ENCODE peak calls at places on chromosomes 11 and 22, in ten cellular contexts. One of them, this sample, is unnamed.

GRCh38 chr11:4641501-4641900 is 2.3 kb upstream of the OR51E1 start:
- DNase-seq in K562: no peak
- DNase-seq in uterus: no peak
- DNase-seq in colonic mucosa: no peak
- DNase-seq in adrenal gland: no peak
- DNase-seq in ovary: no peak
- DNase-seq in CD4-positive, CD25-positive, alpha-beta regulatory T cell: no peak
- DNase-seq in iPS DF 6.9: no peak
- DNase-seq in IMR-90: no peak
- DNase-seq in Panc1: no peak
- DNase-seq in this sample: no peak

GRCh38 chr11:69320756-69321741 is 27.1 kb downstream of the MYEOV start:
- DNase-seq in K562: no peak
- DNase-seq in uterus: no peak
- DNase-seq in colonic mucosa: no peak
- DNase-seq in adrenal gland: no peak
- DNase-seq in ovary: no peak
- DNase-seq in CD4-positive, CD25-positive, alpha-beta regulatory T cell: no peak
- DNase-seq in iPS DF 6.9: no peak
- DNase-seq in IMR-90: peak
- DNase-seq in Panc1: no peak
- DNase-seq in this sample: no peak

GRCh38 chr22:41664490-41664889 is 24.2 kb downstream of the SNU13 start:
- DNase-seq in K562: no peak
- DNase-seq in uterus: no peak
- DNase-seq in colonic mucosa: no peak
- DNase-seq in adrenal gland: no peak
- DNase-seq in ovary: no peak
- DNase-seq in CD4-positive, CD25-positive, alpha-beta regulatory T cell: no peak
- DNase-seq in iPS DF 6.9: no peak
- DNase-seq in IMR-90: no peak
- DNase-seq in Panc1: no peak
- DNase-seq in this sample: no peak

GRCh38 chr22:27752771-27753170 is 48.8 kb downstream of the MN1 start:
- DNase-seq in K562: no peak
- DNase-seq in uterus: no peak
- DNase-seq in colonic mucosa: peak
- DNase-seq in adrenal gland: no peak
- DNase-seq in ovary: peak
- DNase-seq in CD4-positive, CD25-positive, alpha-beta regulatory T cell: no peak
- DNase-seq in iPS DF 6.9: no peak
- DNase-seq in IMR-90: no peak
- DNase-seq in Panc1: no peak
- DNase-seq in this sample: no peak

GRCh38 chr11:46485852-46486443 is 94.4 kb upstream of the CHRM4 start:
- DNase-seq in K562: no peak
- DNase-seq in uterus: no peak
- DNase-seq in colonic mucosa: no peak
- DNase-seq in adrenal gland: no peak
- DNase-seq in ovary: no peak
- DNase-seq in CD4-positive, CD25-positive, alpha-beta regulatory T cell: no peak
- DNase-seq in iPS DF 6.9: no peak
- DNase-seq in IMR-90: no peak
- DNase-seq in Panc1: no peak
- DNase-seq in this sample: no peak

GRCh38 chr11:8262552-8263108 is 1.0 kb downstream of the LMO1 start:
- DNase-seq in K562: no peak
- DNase-seq in uterus: peak
- DNase-seq in colonic mucosa: no peak
- DNase-seq in adrenal gland: peak
- DNase-seq in ovary: no peak
- DNase-seq in CD4-positive, CD25-positive, alpha-beta regulatory T cell: peak
- DNase-seq in iPS DF 6.9: no peak
- DNase-seq in IMR-90: peak
- DNase-seq in Panc1: no peak
- DNase-seq in this sample: no peak

GRCh38 chr22:40855960-40856512 is 403 bp downstream of the ST13 start:
- DNase-seq in K562: peak
- DNase-seq in uterus: no peak
- DNase-seq in colonic mucosa: peak
- DNase-seq in adrenal gland: no peak
- DNase-seq in ovary: no peak
- DNase-seq in CD4-positive, CD25-positive, alpha-beta regulatory T cell: peak
- DNase-seq in iPS DF 6.9: no peak
- DNase-seq in IMR-90: peak
- DNase-seq in Panc1: no peak
- DNase-seq in this sample: peak

GRCh38 chr22:19664951-19665783 is 49.1 kb upstream of the SEPTIN5 start:
- DNase-seq in K562: no peak
- DNase-seq in uterus: no peak
- DNase-seq in colonic mucosa: no peak
- DNase-seq in adrenal gland: no peak
- DNase-seq in ovary: no peak
- DNase-seq in CD4-positive, CD25-positive, alpha-beta regulatory T cell: no peak
- DNase-seq in iPS DF 6.9: no peak
- DNase-seq in IMR-90: no peak
- DNase-seq in Panc1: no peak
- DNase-seq in this sample: no peak

GRCh38 chr11:44376423-44376822 is 66.5 kb upstream of the ALX4 start:
- DNase-seq in K562: no peak
- DNase-seq in uterus: no peak
- DNase-seq in colonic mucosa: no peak
- DNase-seq in adrenal gland: no peak
- DNase-seq in ovary: no peak
- DNase-seq in CD4-positive, CD25-positive, alpha-beta regulatory T cell: no peak
- DNase-seq in iPS DF 6.9: no peak
- DNase-seq in IMR-90: no peak
- DNase-seq in Panc1: no peak
- DNase-seq in this sample: no peak

GRCh38 chr11:107054391-107054790 is 36.1 kb upstream of the GUCY1A2 start:
- DNase-seq in K562: no peak
- DNase-seq in uterus: no peak
- DNase-seq in colonic mucosa: no peak
- DNase-seq in adrenal gland: no peak
- DNase-seq in ovary: no peak
- DNase-seq in CD4-positive, CD25-positive, alpha-beta regulatory T cell: no peak
- DNase-seq in iPS DF 6.9: no peak
- DNase-seq in IMR-90: no peak
- DNase-seq in Panc1: no peak
- DNase-seq in this sample: no peak

GRCh38 chr11:71400216-71400615 is 48.0 kb downstream of the DHCR7 start:
- DNase-seq in K562: no peak
- DNase-seq in uterus: no peak
- DNase-seq in colonic mucosa: no peak
- DNase-seq in adrenal gland: no peak
- DNase-seq in ovary: no peak
- DNase-seq in CD4-positive, CD25-positive, alpha-beta regulatory T cell: no peak
- DNase-seq in iPS DF 6.9: no peak
- DNase-seq in IMR-90: no peak
- DNase-seq in Panc1: no peak
- DNase-seq in this sample: no peak

DNA sequence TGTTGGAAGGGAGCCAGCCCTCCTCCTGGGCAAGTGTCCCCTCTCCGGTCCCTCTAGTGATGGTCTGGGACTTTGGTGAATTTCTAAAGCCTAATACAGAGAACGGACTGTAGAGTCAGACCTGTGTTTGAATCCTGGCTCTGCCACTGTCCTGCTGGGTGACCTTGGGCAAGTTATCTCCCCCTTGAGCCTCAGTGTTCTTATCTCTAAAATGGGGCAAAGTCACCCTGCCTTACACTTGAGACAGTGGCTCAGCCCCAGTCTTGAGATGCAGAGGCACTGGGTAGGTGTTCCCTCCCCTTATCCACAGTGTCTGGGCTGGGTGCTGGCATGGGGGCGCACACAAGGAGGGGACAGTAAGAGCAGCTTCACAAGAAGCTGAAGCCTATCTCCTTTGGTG is 20.9 kb downstream of the DGAT2 start:
- DNase-seq in K562: no peak
- DNase-seq in uterus: no peak
- DNase-seq in colonic mucosa: no peak
- DNase-seq in adrenal gland: no peak
- DNase-seq in ovary: no peak
- DNase-seq in CD4-positive, CD25-positive, alpha-beta regulatory T cell: no peak
- DNase-seq in iPS DF 6.9: no peak
- DNase-seq in IMR-90: no peak
- DNase-seq in Panc1: no peak
- DNase-seq in this sample: no peak
- H3K4me3 ChIP-seq in K562: no peak
- H3K4me3 ChIP-seq in uterus: no peak
- H3K4me3 ChIP-seq in colonic mucosa: no peak
- H3K4me3 ChIP-seq in adrenal gland: no peak
- H3K4me3 ChIP-seq in ovary: no peak
- H3K4me3 ChIP-seq in CD4-positive, CD25-positive, alpha-beta regulatory T cell: no peak
- H3K4me3 ChIP-seq in iPS DF 6.9: no peak
- H3K4me3 ChIP-seq in IMR-90: no peak
- H3K4me3 ChIP-seq in Panc1: no peak
- H3K4me3 ChIP-seq in this sample: no peak

GRCh38 chr22:30241576-30242371 is 4.8 kb downstream of the LIF start:
- DNase-seq in K562: no peak
- DNase-seq in uterus: no peak
- DNase-seq in colonic mucosa: no peak
- DNase-seq in adrenal gland: no peak
- DNase-seq in ovary: no peak
- DNase-seq in CD4-positive, CD25-positive, alpha-beta regulatory T cell: no peak
- DNase-seq in iPS DF 6.9: no peak
- DNase-seq in IMR-90: peak
- DNase-seq in Panc1: no peak
- DNase-seq in this sample: no peak

GRCh38 chr22:30245985-30246901 is at the start of gene LIF:
- DNase-seq in K562: peak
- DNase-seq in uterus: no peak
- DNase-seq in colonic mucosa: peak
- DNase-seq in adrenal gland: no peak
- DNase-seq in ovary: no peak
- DNase-seq in CD4-positive, CD25-positive, alpha-beta regulatory T cell: peak
- DNase-seq in iPS DF 6.9: no peak
- DNase-seq in IMR-90: peak
- DNase-seq in Panc1: no peak
- DNase-seq in this sample: no peak

GRCh38 chr22:30240541-30241417 is 5.8 kb downstream of the LIF start:
- DNase-seq in K562: no peak
- DNase-seq in uterus: no peak
- DNase-seq in colonic mucosa: no peak
- DNase-seq in adrenal gland: no peak
- DNase-seq in ovary: no peak
- DNase-seq in CD4-positive, CD25-positive, alpha-beta regulatory T cell: no peak
- DNase-seq in iPS DF 6.9: no peak
- DNase-seq in IMR-90: peak
- DNase-seq in Panc1: no peak
- DNase-seq in this sample: no peak

GRCh38 chr22:30245181-30245984 is 1.2 kb downstream of the LIF start:
- DNase-seq in K562: no peak
- DNase-seq in uterus: no peak
- DNase-seq in colonic mucosa: peak
- DNase-seq in adrenal gland: no peak
- DNase-seq in ovary: no peak
- DNase-seq in CD4-positive, CD25-positive, alpha-beta regulatory T cell: no peak
- DNase-seq in iPS DF 6.9: no peak
- DNase-seq in IMR-90: no peak
- DNase-seq in Panc1: no peak
- DNase-seq in this sample: no peak

DNA sequence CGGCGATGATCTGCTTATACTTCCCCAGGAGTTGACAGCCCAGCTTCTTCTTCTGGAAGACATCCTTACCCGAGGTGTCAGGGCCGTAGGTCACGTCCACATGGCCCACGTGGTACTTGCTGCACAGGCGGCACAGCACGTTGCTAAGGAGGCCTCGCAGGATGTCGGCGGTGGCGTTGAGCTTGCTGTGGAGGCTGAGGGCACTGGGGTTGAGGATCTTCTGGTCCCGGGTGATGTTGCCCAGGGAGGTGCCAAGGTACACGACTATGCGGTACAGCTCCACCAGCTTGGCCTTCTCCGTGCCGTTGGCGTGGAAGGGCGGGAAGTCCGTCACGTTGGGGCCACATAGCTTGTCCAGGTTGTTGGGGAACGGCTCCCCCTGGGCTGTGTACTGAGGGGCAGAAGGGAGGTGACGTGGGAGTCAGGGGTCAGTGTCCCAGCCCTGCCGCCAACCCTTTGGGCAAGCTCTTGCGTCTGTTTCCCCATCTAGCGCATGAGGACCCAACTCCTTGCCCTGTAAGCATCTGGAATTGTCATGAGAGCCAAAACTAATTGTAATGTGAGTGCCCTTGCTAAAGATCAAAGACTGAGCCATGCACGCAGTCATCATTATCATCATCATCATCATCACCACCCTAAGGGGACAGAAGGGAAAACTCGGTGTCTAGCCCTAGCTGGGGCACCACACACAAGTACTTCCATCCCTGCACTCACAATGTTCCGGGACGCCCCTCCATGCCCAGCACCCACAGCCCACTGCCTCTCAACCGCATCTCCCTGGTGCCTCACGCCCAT is 2.7 kb downstream of the LIF start:
- DNase-seq in K562: no peak
- DNase-seq in uterus: no peak
- DNase-seq in colonic mucosa: no peak
- DNase-seq in adrenal gland: no peak
- DNase-seq in ovary: no peak
- DNase-seq in CD4-positive, CD25-positive, alpha-beta regulatory T cell: no peak
- DNase-seq in iPS DF 6.9: no peak
- DNase-seq in IMR-90: no peak
- DNase-seq in Panc1: no peak
- DNase-seq in this sample: no peak
- H3K27ac ChIP-seq in K562: no peak
- H3K27ac ChIP-seq in uterus: no peak
- H3K27ac ChIP-seq in colonic mucosa: no peak
- H3K27ac ChIP-seq in adrenal gland: no peak
- H3K27ac ChIP-seq in ovary: no peak
- H3K27ac ChIP-seq in CD4-positive, CD25-positive, alpha-beta regulatory T cell: no peak
- H3K27ac ChIP-seq in iPS DF 6.9: no peak
- H3K27ac ChIP-seq in IMR-90: peak
- H3K27ac ChIP-seq in Panc1: peak
- H3K27ac ChIP-seq in this sample: no peak

DNA sequence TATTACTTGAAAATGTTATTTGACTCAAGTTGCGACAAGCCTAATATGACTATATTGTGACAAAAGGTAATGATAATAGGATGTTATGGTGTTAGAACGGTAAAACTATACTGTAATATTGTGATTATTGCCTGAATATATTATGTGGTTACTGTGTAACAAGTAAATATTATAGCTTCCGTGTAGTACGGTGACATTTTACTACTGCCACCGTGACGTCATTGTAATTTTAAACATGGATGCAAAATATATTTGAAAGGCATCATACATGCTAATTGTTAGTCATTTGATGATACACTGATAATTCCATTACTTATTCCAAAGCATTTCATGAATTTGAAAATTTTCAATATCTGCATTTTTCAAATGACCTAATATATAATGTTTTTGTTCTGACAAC is 2.5 kb downstream of the ELP4 start:
- DNase-seq in K562: peak
- DNase-seq in uterus: no peak
- DNase-seq in colonic mucosa: no peak
- DNase-seq in adrenal gland: no peak
- DNase-seq in ovary: no peak
- DNase-seq in CD4-positive, CD25-positive, alpha-beta regulatory T cell: no peak
- DNase-seq in iPS DF 6.9: no peak
- DNase-seq in IMR-90: no peak
- DNase-seq in Panc1: no peak
- DNase-seq in this sample: no peak
- H3K4me3 ChIP-seq in K562: peak
- H3K4me3 ChIP-seq in uterus: no peak
- H3K4me3 ChIP-seq in colonic mucosa: no peak
- H3K4me3 ChIP-seq in adrenal gland: no peak
- H3K4me3 ChIP-seq in ovary: no peak
- H3K4me3 ChIP-seq in CD4-positive, CD25-positive, alpha-beta regulatory T cell: no peak
- H3K4me3 ChIP-seq in iPS DF 6.9: no peak
- H3K4me3 ChIP-seq in IMR-90: no peak
- H3K4me3 ChIP-seq in Panc1: no peak
- H3K4me3 ChIP-seq in this sample: no peak

GRCh38 chr11:120184946-120185677 is 25.7 kb upstream of the OAF start:
- DNase-seq in K562: no peak
- DNase-seq in uterus: peak
- DNase-seq in colonic mucosa: peak
- DNase-seq in adrenal gland: peak
- DNase-seq in ovary: peak
- DNase-seq in CD4-positive, CD25-positive, alpha-beta regulatory T cell: no peak
- DNase-seq in iPS DF 6.9: no peak
- DNase-seq in IMR-90: peak
- DNase-seq in Panc1: no peak
- DNase-seq in this sample: no peak
- H3K27ac ChIP-seq in K562: no peak
- H3K27ac ChIP-seq in uterus: peak
- H3K27ac ChIP-seq in colonic mucosa: peak
- H3K27ac ChIP-seq in adrenal gland: peak
- H3K27ac ChIP-seq in ovary: peak
- H3K27ac ChIP-seq in CD4-positive, CD25-positive, alpha-beta regulatory T cell: no peak
- H3K27ac ChIP-seq in iPS DF 6.9: no peak
- H3K27ac ChIP-seq in IMR-90: peak
- H3K27ac ChIP-seq in Panc1: no peak
- H3K27ac ChIP-seq in this sample: peak

This sample was measured in dorsolateral prefrontal cortex.